ENCODE peak calls at places on chromosomes 3 and 15, in four cellular contexts. A is CD8-positive, alpha-beta T cell; R is choroid plexus epithelial cell; V is activated T-cell treated with anti-CD3 and anti-CD28 coated beads for 1 hour. M is an unnamed sample.

GRCh38 chr3:81339040-81339845 is 422.2 kb downstream of the GBE1 start:
- DNase-seq in R (peak), A (no peak), V (no peak), M (no peak)

GRCh38 chr3:49712166-49712565 is 7.3 kb downstream of the AMIGO3 start:
- DNase-seq in A (no peak), V (no peak), R (no peak), M (no peak)

GRCh38 chr3:195270350-195271115 is 426 bp downstream of the XXYLT1 start:
- DNase-seq in R (peak), V (no peak), A (no peak), M (peak)

GRCh38 chr3:53161345-53161819 is 373 bp downstream of the PRKCD start:
- DNase-seq in V (no peak), R (no peak), A (no peak), M (peak)

GRCh38 chr15:77173487-77173886 is 102.6 kb upstream of the TSPAN3 start:
- DNase-seq in A (no peak), V (no peak), R (no peak), M (no peak)

GRCh38 chr3:58647661-58648141 is 18.9 kb downstream of the FAM3D start:
- DNase-seq in V (no peak), A (no peak), R (no peak), M (no peak)

GRCh38 chr3:172466553-172467130 is 18.4 kb upstream of the GHSR start:
- DNase-seq in R (no peak), V (no peak), A (no peak), M (no peak)

GRCh38 chr15:26771168-26771916 is 1.5 kb downstream of the GABRB3 start:
- DNase-seq in V (no peak), R (no peak), A (no peak), M (no peak)

GRCh38 chr3:120182613-120183524 is 88.6 kb upstream of the GSK3B start:
- DNase-seq in V (no peak), A (no peak), R (peak), M (no peak)

GRCh38 chr15:28208583-28208982 is 109.5 kb upstream of the OCA2 start:
- DNase-seq in R (no peak), A (no peak), V (no peak), M (no peak)

GRCh38 chr3:58604031-58604430 is 26.8 kb upstream of the FAM107A start:
- DNase-seq in V (no peak), R (no peak), A (no peak), M (no peak)

GRCh38 chr3:135597855-135598254 is 367.7 kb upstream of the PPP2R3A start:
- DNase-seq in A (no peak), R (no peak), V (no peak), M (no peak)

GRCh38 chr3:52514576-52514975 is 19.1 kb downstream of the NT5DC2 start:
- DNase-seq in V (no peak), R (no peak), A (no peak), M (no peak)

GRCh38 chr3:150238995-150239612 is 169.0 kb upstream of the TSC22D2 start:
- DNase-seq in A (no peak), V (no peak), R (peak), M (no peak)

GRCh38 chr15:52139599-52140462 is 27.3 kb upstream of the BCL2L10 start:
- DNase-seq in V (peak), R (peak), A (peak), M (peak)

GRCh38 chr3:121637922-121638321 is 22.8 kb downstream of the HCLS1 start:
- DNase-seq in A (no peak), R (no peak), V (no peak), M (no peak)

GRCh38 chr3:17032407-17033034 is 147.8 kb downstream of the PLCL2 start:
- DNase-seq in R (peak), V (no peak), A (no peak), M (no peak)

GRCh38 chr15:57591822-57592367 is at the start of gene MYZAP:
- DNase-seq in R (peak), V (peak), A (no peak), M (peak)

M was measured in activated CD4-positive, alpha-beta memory T cell treated with anti-CD3 and anti-CD28 coated beads for 36 hours.